ENCODE peak calls at places on chromosomes 13 and 19, in seven cellular contexts. Z, B, W, G, T, S and V are unnamed samples.

GRCh38 chr19:48630289-48631036 is 6.7 kb downstream of the DBP start:
- DNase-seq in T (no peak), Z (peak; percentile 95), W (no peak), G (peak; percentile 68), B (peak; percentile 69), S (peak; percentile 90), V (no peak)

GRCh38 chr19:39193785-39194184 is 3.0 kb upstream of the NCCRP1 start:
- DNase-seq in B (no peak), S (no peak), G (no peak), W (no peak), T (no peak), Z (peak; percentile 61), V (no peak)

GRCh38 chr19:38155453-38155852 is 68.6 kb downstream of the DPF1 start:
- DNase-seq in S (no peak), Z (no peak), W (no peak), G (no peak), B (no peak), T (no peak), V (no peak)

GRCh38 chr13:104315606-104316005 is 1249.4 kb upstream of the SLC10A2 start:
- DNase-seq in W (peak; percentile 98), S (no peak), T (no peak), Z (no peak), B (no peak), G (no peak), V (peak; percentile 93)

GRCh38 chr13:48506092-48506701 is 26.7 kb downstream of the RCBTB2 start:
- DNase-seq in T (no peak), S (peak; percentile 67), G (no peak), B (no peak), W (no peak), Z (no peak), V (no peak)

GRCh38 chr19:57802269-57802668 is 12.4 kb downstream of the ZNF552 start:
- DNase-seq in Z (no peak), W (no peak), B (no peak), G (no peak), S (no peak), T (no peak), V (no peak)

GRCh38 chr19:13637664-13638063 is 126.7 kb upstream of the MRI1 start:
- DNase-seq in B (no peak), S (no peak), G (no peak), T (no peak), Z (no peak), W (no peak), V (peak; percentile 34)

GRCh38 chr13:20526664-20527063 is 1.0 kb upstream of the CRYL1 start:
- DNase-seq in W (no peak), S (no peak), B (no peak), Z (no peak), G (no peak), T (no peak), V (no peak)

GRCh38 chr13:38417241-38417640 is 67.6 kb downstream of the UFM1 start:
- DNase-seq in Z (no peak), G (no peak), S (no peak), W (no peak), T (no peak), B (no peak), V (peak; percentile 29)

GRCh38 chr13:19181621-19182485 is at the start of gene TUBA3C:
- DNase-seq in W (no peak), T (no peak), Z (peak; percentile 17), B (peak; percentile 6), G (no peak), S (no peak), V (no peak)

GRCh38 chr19:43562698-43563241 is 12.6 kb downstream of the XRCC1 start:
- DNase-seq in W (peak; percentile 89), T (no peak), B (peak; percentile 59), S (peak; percentile 90), G (peak; percentile 77), Z (peak; percentile 65), V (peak; percentile 18)

GRCh38 chr19:43699506-43700367 is 16.1 kb upstream of the IRGC start:
- DNase-seq in B (peak; percentile 51), T (no peak), G (peak; percentile 34), S (peak; percentile 61), Z (peak; percentile 34), W (peak; percentile 43), V (no peak)

GRCh38 chr13:67001363-67001762 is 228.8 kb downstream of the PCDH9 start:
- DNase-seq in S (no peak), T (no peak), Z (no peak), G (no peak), W (no peak), B (no peak), V (no peak)

GRCh38 chr13:105272660-105273631 is 1262.5 kb downstream of the EFNB2 start:
- DNase-seq in G (no peak), W (no peak), T (no peak), B (no peak), S (no peak), Z (no peak), V (no peak)

GRCh38 chr13:99432637-99433542 is 68.4 kb upstream of the TM9SF2 start:
- DNase-seq in T (no peak), W (peak; percentile 56), S (peak; percentile 89), G (peak; percentile 73), B (peak; percentile 40), Z (peak; percentile 52), V (peak; percentile 32)

GRCh38 chr19:30649934-30650614 is 277.9 kb downstream of the ZNF536 start:
- DNase-seq in Z (no peak), B (peak; percentile 25), S (no peak), W (peak; percentile 18), T (peak; percentile 76), G (no peak), V (no peak)

GRCh38 chr19:45070214-45070613 is 6.1 kb downstream of the ZNF296 start:
- DNase-seq in Z (no peak), B (no peak), G (no peak), S (no peak), W (no peak), T (no peak), V (no peak)

GRCh38 chr19:54485846-54486245 is 12.8 kb upstream of the CDC42EP5 start:
- DNase-seq in W (no peak), T (no peak), B (no peak), G (no peak), Z (no peak), S (no peak), V (no peak)

GRCh38 chr13:42369071-42369795 is 97.3 kb downstream of the AKAP11 start:
- DNase-seq in Z (no peak), S (no peak), T (no peak), B (no peak), W (no peak), G (no peak), V (no peak)

GRCh38 chr19:21767065-21767800 is at the start of gene ZNF100:
- DNase-seq in T (peak; percentile 88), Z (peak; percentile 94), W (peak; percentile 86), S (peak; percentile 95), G (peak; percentile 93), B (peak; percentile 94), V (peak; percentile 78)

GRCh38 chr19:45278087-45278486 is 27.0 kb downstream of the MARK4 start:
- DNase-seq in W (no peak), Z (no peak), G (no peak), T (no peak), B (no peak), S (no peak), V (no peak)

GRCh38 chr19:33905473-33905936 is 108.8 kb downstream of the KCTD15 start:
- DNase-seq in S (peak; percentile 69), G (peak; percentile 27), T (no peak), W (no peak), B (peak; percentile 29), Z (no peak), V (no peak)

GRCh38 chr13:50080856-50081105 is 65.5 kb downstream of the KCNRG start:
- DNase-seq in W (no peak), S (no peak), G (no peak), T (no peak), Z (no peak), B (no peak), V (no peak)
- H3K4me1 ChIP-seq in W (peaks cover 7% of the 10 kb centered on the region), S (peaks cover 32% of the 10 kb centered on the region), G (peaks cover 49% of the 10 kb centered on the region), T (peaks cover 31% of the 10 kb centered on the region), Z (peaks cover 49% of the 10 kb centered on the region), B (no peaks in the 10 kb centered on the region), V (peaks cover 32% of the 10 kb centered on the region)

GRCh38 chr19:55641376-55642152 is 762 bp downstream of the ZNF580 start:
- DNase-seq in T (no peak), S (no peak), W (peak; percentile 18), Z (no peak), B (peak; percentile 57), G (no peak), V (no peak)
- H3K4me1 ChIP-seq in T (peaks cover 19% of the 10 kb centered on the region), S (peaks cover 68% of the 10 kb centered on the region), W (peaks cover 32% of the 10 kb centered on the region), Z (peaks cover 84% of the 10 kb centered on the region), B (peaks cover 30% of the 10 kb centered on the region), G (peaks cover 44% of the 10 kb centered on the region), V (no peaks in the 10 kb centered on the region)

DNA sequence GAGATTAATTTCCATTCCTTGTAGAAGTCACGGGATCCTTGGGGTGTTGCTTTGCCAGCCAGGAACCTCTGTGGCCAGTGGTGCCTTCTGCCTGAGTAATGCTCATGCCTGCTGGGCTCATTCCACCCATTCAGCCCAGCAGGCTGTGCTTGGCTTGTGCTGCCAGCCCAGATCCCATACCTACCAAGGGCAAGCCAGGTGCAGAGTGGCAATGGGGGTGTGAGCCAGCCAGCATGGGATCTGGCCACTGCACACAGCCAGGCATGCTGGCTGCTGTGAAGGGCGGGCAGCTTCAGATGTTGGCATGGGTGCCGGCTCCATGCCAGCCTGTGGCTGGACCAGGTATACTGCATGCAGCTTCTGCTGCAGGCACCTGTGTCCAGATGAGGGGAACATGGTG is 42.5 kb downstream of the WDFY2 start:
- DNase-seq in G (no peak), Z (peak; percentile 79), B (no peak), W (no peak), S (no peak), T (no peak), V (no peak)
- H3K4me1 ChIP-seq in G (peaks cover 15% of the 10 kb centered on the region), Z (peaks cover 40% of the 10 kb centered on the region), B (no peaks in the 10 kb centered on the region), W (no peaks in the 10 kb centered on the region), S (peaks cover 19% of the 10 kb centered on the region), T (no peaks in the 10 kb centered on the region), V (peaks cover 29% of the 10 kb centered on the region)

GRCh38 chr19:1169921-1170885 is 3.9 kb downstream of the SBNO2 start:
- DNase-seq in S (no peak), Z (peak; percentile 56), W (peak; percentile 51), T (no peak), G (peak; percentile 81), B (no peak), V (peak; percentile 51)

GRCh38 chr19:1170938-1171754 is 2.9 kb downstream of the SBNO2 start:
- DNase-seq in T (no peak), S (no peak), G (no peak), W (no peak), Z (no peak), B (no peak), V (no peak)

GRCh38 chr19:1172353-1173159 is 1.5 kb downstream of the SBNO2 start:
- DNase-seq in G (peak; percentile 79), S (no peak), W (peak; percentile 50), Z (peak; percentile 63), T (peak; percentile 21), B (peak; percentile 80), V (peak; percentile 35)

GRCh38 chr19:1173160-1173844 is 766 bp downstream of the SBNO2 start:
- DNase-seq in S (peak; percentile 70), G (peak; percentile 46), Z (no peak), W (no peak), T (no peak), B (peak; percentile 52), V (no peak)

DNA sequence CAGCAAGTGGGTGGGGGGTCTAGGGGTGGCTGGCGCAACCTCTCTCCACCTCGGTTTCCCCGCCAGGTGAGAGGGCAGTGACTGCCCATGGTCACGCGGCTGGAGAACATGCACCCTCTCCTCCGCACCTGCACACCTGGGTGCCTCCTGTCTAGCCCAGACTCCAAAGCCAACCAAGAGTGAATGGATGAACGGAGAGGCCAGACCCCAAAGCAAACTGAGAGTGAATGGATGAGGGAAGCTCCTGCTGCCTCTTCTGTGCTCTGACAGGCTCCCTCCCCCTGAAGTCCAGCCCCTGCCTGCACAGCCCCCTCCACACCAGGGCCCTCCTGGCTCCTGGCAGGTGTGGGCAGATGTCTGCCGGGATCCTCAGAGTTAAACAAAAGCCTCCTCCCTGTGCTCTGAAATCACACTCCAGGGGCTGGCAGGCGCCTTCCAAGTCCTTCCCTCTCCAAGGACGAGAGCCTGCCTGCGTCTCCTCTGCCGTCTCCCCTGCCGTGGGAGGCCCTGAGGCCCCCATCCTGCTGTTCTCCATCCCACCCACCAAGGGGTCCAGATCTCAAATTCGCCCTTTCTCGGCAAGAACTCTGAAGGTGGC is 2.2 kb downstream of the SBNO2 start:
- DNase-seq in B (no peak), S (no peak), W (no peak), G (no peak), Z (peak; percentile 32), T (no peak), V (peak; percentile 62)
- H3K4me1 ChIP-seq in B (peaks cover 13% of the 10 kb centered on the region), S (peaks cover 21% of the 10 kb centered on the region), W (peaks cover 42% of the 10 kb centered on the region), G (peaks cover 19% of the 10 kb centered on the region), Z (peaks cover 69% of the 10 kb centered on the region), T (peaks cover 5% of the 10 kb centered on the region), V (peaks cover 9% of the 10 kb centered on the region)